ENCODE peak calls at places on chromosomes 12 and 14, in six cellular contexts. I is ovary, P is Calu3, G is COR-L47, Z is ureter, L is iPS-NIHi11. O is an unnamed sample.

GRCh38 chr14:56135001-56135400 is 16.8 kb downstream of the PELI2 start:
- DNase-seq in I (no peak), P (no peak), G (no peak), Z (no peak), L (no peak), O (no peak)

GRCh38 chr14:89331398-89331797 is 85.6 kb downstream of the FOXN3 start:
- DNase-seq in I (no peak), P (no peak), G (no peak), Z (no peak), L (no peak), O (no peak)

GRCh38 chr14:104551851-104552737 is 27.5 kb upstream of the C14orf180 start:
- DNase-seq in I (no peak), P (no peak), G (no peak), Z (no peak), L (no peak), O (no peak)

GRCh38 chr14:54981698-54982097 is 45.2 kb downstream of the WDHD1 start:
- DNase-seq in I (no peak), P (no peak), G (no peak), Z (no peak), L (no peak), O (no peak)

GRCh38 chr14:105092912-105093425 is 27.7 kb upstream of the GPR132 start:
- DNase-seq in I (peak; percentile 72), P (peak; percentile 56), G (no peak), Z (peak; percentile 76), L (peak; percentile 65), O (no peak)

GRCh38 chr14:22981090-22982012 is 1.0 kb downstream of the AJUBA start:
- DNase-seq in I (peak; percentile 33), P (peak; percentile 40), G (no peak), Z (no peak), L (peak; percentile 49), O (no peak)

GRCh38 chr12:46950116-46950515 is 124.3 kb upstream of the SLC38A4 start:
- DNase-seq in I (no peak), P (no peak), G (no peak), Z (no peak), L (no peak), O (no peak)

GRCh38 chr12:131136539-131136872 is 182.8 kb downstream of the ADGRD1 start:
- DNase-seq in I (no peak), P (no peak), G (no peak), Z (no peak), L (no peak), O (no peak)

GRCh38 chr14:106694638-106695393 is 1168.4 kb downstream of the TMEM121 start:
- DNase-seq in I (no peak), P (no peak), G (no peak), Z (no peak), L (no peak), O (no peak)

GRCh38 chr12:32211066-32211768 is 104.6 kb downstream of the BICD1 start:
- DNase-seq in I (no peak), P (no peak), G (no peak), Z (no peak), L (no peak), O (no peak)

GRCh38 chr12:26821212-26821701 is 11.7 kb downstream of the ITPR2 start:
- DNase-seq in I (no peak), P (no peak), G (no peak), Z (no peak), L (no peak), O (no peak)

GRCh38 chr12:127886821-127887220 is 380.1 kb upstream of the TMEM132C start:
- DNase-seq in I (no peak), P (no peak), G (no peak), Z (no peak), L (no peak), O (no peak)

GRCh38 chr14:55645845-55646832 is 66.1 kb downstream of the KTN1 start:
- DNase-seq in I (no peak), P (no peak), G (no peak), Z (no peak), L (no peak), O (no peak)

GRCh38 chr12:26642361-26642760 is 190.6 kb downstream of the ITPR2 start:
- DNase-seq in I (no peak), P (no peak), G (no peak), Z (no peak), L (no peak), O (no peak)

GRCh38 chr12:104333692-104334255 is 30.2 kb downstream of the EID3 start:
- DNase-seq in I (no peak), P (no peak), G (no peak), Z (no peak), L (no peak), O (no peak)

GRCh38 chr12:6090786-6091185 is 33.7 kb downstream of the VWF start:
- DNase-seq in I (no peak), P (no peak), G (no peak), Z (no peak), L (no peak), O (no peak)

GRCh38 chr12:20716037-20716436 is 20.9 kb downstream of the SLCO1C1 start:
- DNase-seq in I (no peak), P (peak; percentile 9), G (no peak), Z (no peak), L (peak; percentile 43), O (no peak)

GRCh38 chr12:115914122-115914521 is 363.4 kb downstream of the MED13L start:
- DNase-seq in I (no peak), P (no peak), G (no peak), Z (no peak), L (no peak), O (no peak)